ENCODE peak calls at places on chromosome 19, in seven cellular contexts. J is adipocyte, V is testis, P is fibroblast of the aortic adventitia, N is HCT116, R is neural progenitor cell, W is small intestine. Q is an unnamed sample.

GRCh38 chr19:20969898-20970297 is 46.8 kb downstream of the ZNF85 start:
- DNase-seq in R (no peak), V (no peak), P (no peak), N (no peak), W (no peak), J (no peak), Q (no peak)

GRCh38 chr19:45716314-45717130 is 14.2 kb downstream of the FBXO46 start:
- DNase-seq in V (peak), J (peak), W (peak), R (peak), N (no peak), P (peak), Q (no peak)

GRCh38 chr19:17431417-17431816 is 11.6 kb downstream of the MVB12A start:
- DNase-seq in R (no peak), V (no peak), W (no peak), P (no peak), N (no peak), J (no peak), Q (no peak)

GRCh38 chr19:28019901-28020300 is 1193.0 kb downstream of the UQCRFS1 start:
- DNase-seq in N (no peak), J (no peak), W (no peak), R (no peak), P (no peak), V (no peak), Q (no peak)

GRCh38 chr19:14059652-14060155 is 2.2 kb downstream of the PALM3 start:
- DNase-seq in P (no peak), V (no peak), N (no peak), J (no peak), W (peak), R (peak), Q (no peak)

GRCh38 chr19:16371540-16371986 is 46.9 kb downstream of the KLF2 start:
- DNase-seq in J (no peak), W (peak), V (peak), R (no peak), N (no peak), P (no peak), Q (no peak)

GRCh38 chr19:42325896-42326771 is 699 bp downstream of the MEGF8 start:
- DNase-seq in P (no peak), W (no peak), J (peak), R (no peak), N (no peak), V (no peak), Q (no peak)

GRCh38 chr19:47109541-47110375 is 3.8 kb downstream of the ZC3H4 start:
- DNase-seq in J (peak), N (no peak), W (peak), R (no peak), V (no peak), P (peak), Q (peak)

GRCh38 chr19:56837892-56838679 is 2.4 kb downstream of the PEG3 start:
- DNase-seq in V (peak), R (no peak), J (no peak), W (no peak), N (no peak), P (no peak), Q (no peak)

GRCh38 chr19:56112313-56112709 is 8.8 kb downstream of the ZNF787 start:
- DNase-seq in V (no peak), N (no peak), J (no peak), P (no peak), R (no peak), W (peak), Q (no peak)

GRCh38 chr19:45347570-45348366 is 7.2 kb downstream of the KLC3 start:
- DNase-seq in R (no peak), N (no peak), W (no peak), V (no peak), P (no peak), J (no peak), Q (no peak)

GRCh38 chr19:1259873-1260748 is 9.0 kb upstream of the CIRBP start:
- DNase-seq in N (no peak), W (peak), R (peak), P (no peak), V (no peak), J (no peak), Q (no peak)

GRCh38 chr19:51422053-51422448 is 4.6 kb upstream of the SIGLEC10 start:
- DNase-seq in N (peak), W (peak), R (peak), V (peak), P (peak), J (peak), Q (peak)

GRCh38 chr19:7856679-7857663 is 17.2 kb downstream of the PRR36 start:
- DNase-seq in R (no peak), P (no peak), W (no peak), V (no peak), N (no peak), J (no peak), Q (no peak)

GRCh38 chr19:3493651-3494050 is 6.8 kb downstream of the DOHH start:
- DNase-seq in V (no peak), N (no peak), R (no peak), W (no peak), P (no peak), J (no peak), Q (no peak)

GRCh38 chr19:1416014-1416841 is 8.8 kb downstream of the DAZAP1 start:
- DNase-seq in J (no peak), V (no peak), W (no peak), N (no peak), R (no peak), P (no peak), Q (no peak)

GRCh38 chr19:49335784-49336481 is 727 bp downstream of the CD37 start:
- DNase-seq in N (no peak), V (no peak), W (no peak), R (no peak), J (no peak), P (no peak), Q (no peak)

GRCh38 chr19:17473041-17473440 is 2.7 kb downstream of the SLC27A1 start:
- DNase-seq in N (peak), P (peak), R (no peak), V (no peak), W (peak), J (peak), Q (no peak)

GRCh38 chr19:15320118-15320517 is 12.2 kb downstream of the BRD4 start:
- DNase-seq in N (no peak), J (peak), P (peak), V (no peak), W (no peak), R (no peak), Q (no peak)

GRCh38 chr19:29379257-29379986 is 146.4 kb upstream of the VSTM2B start:
- DNase-seq in W (no peak), J (no peak), N (no peak), V (no peak), R (no peak), P (no peak), Q (no peak)

GRCh38 chr19:18253130-18253529 is 21.1 kb downstream of the IQCN start:
- DNase-seq in R (no peak), W (no peak), P (no peak), N (no peak), V (no peak), J (no peak), Q (no peak)

GRCh38 chr19:42401365-42402303 is 11.5 kb upstream of the CNFN start:
- DNase-seq in P (peak), W (peak), J (peak), R (peak), N (no peak), V (peak), Q (peak)

GRCh38 chr19:51531349-51532315 is at the start of gene SIGLEC6:
- DNase-seq in V (peak), N (no peak), J (no peak), R (no peak), P (no peak), W (no peak), Q (no peak)

GRCh38 chr19:10768369-10768768 is 50.5 kb downstream of the DNM2 start:
- DNase-seq in W (no peak), R (no peak), V (no peak), N (no peak), J (no peak), P (no peak), Q (no peak)

GRCh38 chr19:741506-742131 is 9.3 kb upstream of the MISP start:
- DNase-seq in W (no peak), P (no peak), V (no peak), N (no peak), J (no peak), R (peak), Q (no peak)

GRCh38 chr19:27765397-27765796 is 1447.6 kb downstream of the UQCRFS1 start:
- DNase-seq in W (no peak), P (no peak), J (no peak), R (no peak), N (no peak), V (no peak), Q (no peak)

GRCh38 chr19:32373614-32374295 is 28.3 kb downstream of the ZNF507 start:
- DNase-seq in P (peak), V (no peak), R (no peak), J (peak), W (peak), N (peak), Q (peak)

GRCh38 chr19:34351382-34351802 is 13.6 kb upstream of the GPI start:
- DNase-seq in W (no peak), R (no peak), N (no peak), V (no peak), J (no peak), P (no peak), Q (no peak)

GRCh38 chr19:4455742-4456565 is 1.6 kb downstream of the UBXN6 start:
- DNase-seq in J (peak), P (peak), W (no peak), V (peak), R (peak), N (no peak), Q (peak)

GRCh38 chr19:3238066-3238561 is 13.7 kb downstream of the CELF5 start:
- DNase-seq in J (no peak), P (no peak), W (no peak), N (no peak), V (no peak), R (no peak), Q (no peak)

GRCh38 chr19:31139871-31140505 is 209.2 kb downstream of the TSHZ3 start:
- DNase-seq in N (no peak), R (no peak), V (no peak), W (no peak), J (peak), P (peak), Q (peak)

GRCh38 chr19:55484571-55485438 is at the start of gene NAT14:
- DNase-seq in N (no peak), V (peak), W (no peak), P (peak), R (peak), J (peak), Q (no peak)

GRCh38 chr19:51086153-51086850 is 3.6 kb upstream of the KLK14 start:
- DNase-seq in P (no peak), R (no peak), J (no peak), N (no peak), V (no peak), W (no peak), Q (no peak)

GRCh38 chr19:11797491-11797890 is 832 bp upstream of the ZNF491 start:
- DNase-seq in P (peak), N (peak), V (peak), J (peak), W (peak), R (peak), Q (peak)

GRCh38 chr19:32252333-32252669 is 93.1 kb upstream of the ZNF507 start:
- DNase-seq in R (no peak), W (no peak), N (no peak), V (no peak), P (no peak), J (no peak), Q (no peak)

GRCh38 chr19:54105796-54106195 is 3.1 kb downstream of the NDUFA3 start:
- DNase-seq in R (no peak), W (no peak), P (no peak), V (no peak), J (no peak), N (no peak), Q (no peak)

GRCh38 chr19:17616686-17616960 is 61.2 kb downstream of the COLGALT1 start:
- DNase-seq in P (no peak), N (no peak), R (no peak), J (no peak), V (no peak), W (no peak), Q (no peak)

GRCh38 chr19:46927106-46927505 is 66.3 kb downstream of the ARHGAP35 start:
- DNase-seq in J (no peak), V (no peak), N (no peak), P (no peak), R (no peak), W (no peak), Q (no peak)

GRCh38 chr19:13011653-13012389 is 16.5 kb downstream of the NFIX start:
- DNase-seq in W (no peak), J (no peak), V (peak), N (no peak), R (no peak), P (no peak), Q (no peak)

GRCh38 chr19:13008926-13009787 is 13.9 kb downstream of the NFIX start:
- DNase-seq in P (peak), W (no peak), J (no peak), V (no peak), R (no peak), N (no peak), Q (no peak)

GRCh38 chr19:13010992-13011652 is 15.8 kb downstream of the NFIX start:
- DNase-seq in J (no peak), V (no peak), N (no peak), P (no peak), R (no peak), W (no peak), Q (no peak)

GRCh38 chr19:13012390-13012689 is 17.1 kb downstream of the NFIX start:
- DNase-seq in R (no peak), J (no peak), N (no peak), P (no peak), W (no peak), V (no peak), Q (no peak)

GRCh38 chr19:13010038-13010991 is 15.0 kb downstream of the NFIX start:
- DNase-seq in N (no peak), R (no peak), P (peak), W (no peak), J (no peak), V (peak), Q (no peak)
- H3K4me3 ChIP-seq in N (no peak), R (no peak), P (no peak), W (no peak), J (peak), V (no peak), Q (no peak)

GRCh38 chr19:39681416-39681815 is 22.9 kb upstream of the LGALS14 start:
- DNase-seq in J (no peak), P (no peak), V (no peak), R (no peak), W (no peak), N (no peak), Q (no peak)

GRCh38 chr19:39677931-39678889 is 22.5 kb downstream of the LGALS16 start:
- DNase-seq in V (no peak), P (peak), J (no peak), R (no peak), N (no peak), W (peak), Q (no peak)

GRCh38 chr19:39680593-39680992 is 23.7 kb upstream of the LGALS14 start:
- DNase-seq in W (no peak), N (no peak), V (no peak), R (no peak), P (no peak), J (no peak), Q (no peak)

GRCh38 chr19:39679056-39679790 is 23.5 kb downstream of the LGALS16 start:
- DNase-seq in V (no peak), J (no peak), W (peak), R (no peak), P (peak), N (no peak), Q (no peak)

GRCh38 chr19:39679791-39680168 is 24.1 kb downstream of the LGALS16 start:
- DNase-seq in N (no peak), P (no peak), J (no peak), W (no peak), R (no peak), V (no peak), Q (no peak)
- H3K4me3 ChIP-seq in N (no peak), P (no peak), J (peak), W (no peak), R (no peak), V (no peak), Q (no peak)

GRCh38 chr19:35748106-35749020 is at the start of gene LIN37:
- DNase-seq in P (peak), R (peak), W (peak), N (peak), V (peak), J (peak), Q (peak)

GRCh38 chr19:35745328-35746086 is at the start of the genes PSENEN and U2AF1L4:
- DNase-seq in R (peak), W (peak), N (peak), J (peak), P (peak), V (peak), Q (peak)

GRCh38 chr19:35746087-35746462 is 624 bp downstream of the PSENEN start:
- DNase-seq in R (no peak), P (no peak), W (no peak), V (no peak), N (no peak), J (no peak), Q (no peak)

GRCh38 chr19:35744688-35745327 is 410 bp downstream of the U2AF1L4 start:
- DNase-seq in P (peak), J (peak), R (peak), N (peak), W (peak), V (peak), Q (peak)

GRCh38 chr19:35746556-35746955 is 1.1 kb downstream of the PSENEN start:
- DNase-seq in W (no peak), N (no peak), P (no peak), V (no peak), R (no peak), J (no peak), Q (no peak)
- H3K4me3 ChIP-seq in W (peak), N (peak), P (peak), V (no peak), R (peak), J (peak), Q (peak)

GRCh38 chr19:6521718-6522646 is 8.8 kb upstream of the TNFSF9 start:
- DNase-seq in V (no peak), W (peak), N (no peak), J (no peak), R (no peak), P (peak), Q (no peak)
- H3K4me3 ChIP-seq in V (no peak), W (no peak), N (no peak), J (no peak), R (no peak), P (no peak), Q (no peak)

GRCh38 chr19:23393121-23393520 is 2.1 kb downstream of the ZNF91 start:
- DNase-seq in R (no peak), J (peak), W (no peak), N (no peak), V (no peak), P (no peak), Q (no peak)
- H3K4me3 ChIP-seq in R (peak), J (peak), W (peak), N (no peak), V (no peak), P (no peak), Q (no peak)

Q was measured in skeletal muscle cell.